ENCODE peak calls at places on chromosomes 13 and 19, in four cellular contexts. W, N, M and H are unnamed samples.

GRCh38 chr13:44921931-44922758 is 67.1 kb downstream of the NUFIP1 start:
- DNase-seq in W (no peak), M (no peak), N (peak), H (peak)

GRCh38 chr13:51148952-51149573 is 38.0 kb upstream of the C13orf42 start:
- DNase-seq in W (peak), N (peak), M (no peak), H (peak)

GRCh38 chr13:32622827-32623226 is 36.6 kb downstream of the PDS5B start:
- DNase-seq in N (no peak), M (no peak), W (no peak), H (no peak)

GRCh38 chr19:32350492-32350891 is 5.1 kb downstream of the ZNF507 start:
- DNase-seq in W (no peak), N (no peak), M (no peak), H (no peak)

GRCh38 chr19:33499671-33500506 is 21.7 kb downstream of the PEPD start:
- DNase-seq in M (peak), W (no peak), N (no peak), H (no peak)

GRCh38 chr13:100608906-100609305 is 20.3 kb upstream of the GGACT start:
- DNase-seq in M (no peak), N (peak), W (no peak), H (peak)

GRCh38 chr13:112722433-112723250 is 32.8 kb downstream of the ATP11A start:
- DNase-seq in M (peak), N (peak), W (no peak), H (peak)

GRCh38 chr19:11921852-11922495 is 2.9 kb upstream of the ZNF700 start:
- DNase-seq in M (no peak), N (no peak), W (no peak), H (peak)

GRCh38 chr19:30895946-30896345 is 453.3 kb downstream of the TSHZ3 start:
- DNase-seq in W (no peak), N (no peak), M (no peak), H (no peak)

GRCh38 chr19:7979559-7979958 is 25.9 kb downstream of the ELAVL1 start:
- DNase-seq in M (no peak), W (no peak), N (no peak), H (no peak)

GRCh38 chr19:2288743-2289713 is 7.1 kb upstream of the PEAK3 start:
- DNase-seq in N (no peak), W (no peak), M (no peak), H (no peak)

GRCh38 chr13:113746143-113746525 is 12.9 kb upstream of the TMEM255B start:
- DNase-seq in M (no peak), W (peak), N (no peak), H (no peak)

GRCh38 chr19:6970478-6970877 is 50.8 kb downstream of the MBD3L2B start:
- DNase-seq in N (no peak), W (peak), M (no peak), H (no peak)

GRCh38 chr19:38369584-38369983 is 4.8 kb upstream of the PSMD8 start:
- DNase-seq in N (no peak), W (no peak), M (no peak), H (no peak)

GRCh38 chr13:76489299-76489698 is 396.9 kb downstream of the KCTD12 start:
- DNase-seq in N (no peak), M (no peak), W (no peak), H (no peak)

GRCh38 chr13:30257433-30258099 is 49.8 kb downstream of the KATNAL1 start:
- DNase-seq in W (no peak), M (no peak), N (peak), H (no peak)

DNA sequence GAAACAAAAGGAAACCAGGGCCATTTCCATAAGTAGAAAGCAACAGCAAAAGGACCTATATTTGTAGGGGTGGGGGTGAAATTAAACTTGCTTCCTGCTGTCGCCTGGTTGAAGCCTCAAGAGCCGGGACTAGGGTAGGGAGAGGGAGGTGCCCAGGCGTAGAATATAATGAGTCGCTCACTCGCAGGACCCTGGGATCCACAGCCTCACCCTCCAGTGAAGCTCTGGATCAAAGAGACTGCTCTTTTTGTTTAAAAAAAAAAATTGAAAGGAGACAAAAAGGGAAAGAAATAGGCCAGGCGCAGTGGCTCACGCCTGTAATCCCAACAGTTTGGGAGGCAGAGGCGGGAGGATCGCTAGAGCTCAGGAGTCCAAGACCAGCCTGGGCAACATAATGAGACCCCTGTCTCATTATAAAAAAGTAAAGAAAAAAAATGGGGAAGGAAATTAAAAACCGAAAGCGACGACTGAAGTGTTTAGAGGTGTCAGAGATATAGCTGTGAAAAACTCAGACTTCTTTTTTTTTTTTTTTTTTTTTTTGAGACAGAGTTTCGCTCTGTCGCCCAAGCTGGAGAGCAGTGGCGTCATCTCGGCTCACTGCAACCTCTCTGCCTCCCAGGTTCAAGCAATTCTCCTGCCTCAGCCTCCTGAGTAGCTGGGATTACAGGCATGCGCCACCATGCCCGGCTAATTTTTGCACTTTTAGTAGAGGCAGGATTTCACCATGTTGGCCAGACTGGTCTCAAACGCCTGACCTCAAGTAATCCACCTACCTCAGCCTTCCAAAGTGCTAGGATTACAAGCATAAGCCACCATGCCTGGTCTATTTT is 10.9 kb upstream of the ADGRE5 start:
- DNase-seq in W (no peak), M (no peak), N (no peak), H (no peak)
- H3K4me3 ChIP-seq in W (no peak), M (no peak), N (no peak), H (no peak)

DNA sequence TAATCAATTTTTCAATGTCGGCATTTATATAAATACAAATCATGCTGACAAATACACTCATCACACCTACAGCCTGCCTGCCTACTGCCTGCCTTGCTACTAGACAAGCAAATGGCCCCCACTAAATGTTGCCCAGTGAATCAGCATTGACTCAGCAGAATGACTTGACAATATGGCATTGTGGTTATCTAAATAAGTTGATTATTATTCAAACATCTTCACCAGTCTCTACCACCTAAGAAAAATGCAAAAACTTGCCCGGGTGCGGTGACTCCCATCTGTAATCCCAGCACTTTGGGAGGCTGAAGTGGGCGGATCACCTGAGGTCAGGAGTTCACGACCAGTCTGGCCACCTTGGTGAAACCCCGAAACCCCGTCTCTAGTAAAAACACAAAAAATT is 296.1 kb downstream of the PCDH9 start:
- DNase-seq in W (no peak), M (no peak), N (peak), H (peak)
- H3K4me3 ChIP-seq in W (no peak), M (no peak), N (no peak), H (no peak)

DNA sequence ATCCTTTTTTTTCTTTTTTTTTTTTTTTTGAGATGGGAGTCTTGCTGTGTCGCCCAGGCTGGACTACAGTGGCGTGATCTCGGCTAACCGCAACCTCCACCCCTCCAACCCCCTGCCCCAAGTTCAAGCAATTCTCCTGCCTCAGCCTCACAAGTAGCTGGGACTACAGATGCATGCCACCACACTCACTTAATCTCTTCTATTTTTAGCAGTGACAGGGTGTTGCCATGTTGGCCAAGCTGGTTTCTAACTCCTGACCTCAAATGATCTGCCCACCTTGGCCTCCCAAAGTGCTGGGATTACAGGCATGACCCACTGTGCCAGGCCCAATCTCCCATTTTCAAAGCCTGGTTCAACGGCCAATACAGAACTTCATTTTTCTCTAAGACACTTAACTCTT is 9.1 kb downstream of the FOXO1 start:
- DNase-seq in N (no peak), W (no peak), M (no peak), H (no peak)
- H3K4me3 ChIP-seq in N (no peak), W (no peak), M (no peak), H (no peak)

GRCh38 chr13:69565334-69565733 is 542.3 kb upstream of the ATXN8OS start:
- DNase-seq in M (no peak), N (peak), W (peak), H (no peak)
- H3K4me3 ChIP-seq in M (no peak), N (no peak), W (no peak), H (no peak)